ENCODE peak calls at places on chromosomes 1 and 21, in six cellular contexts. T is stimulated activated CD4-positive, alpha-beta T cell treated with anti-CD3 and anti-CD28 coated beads, Interleukin-2, amount 100 ng/mL, for 48 hours; G is heart left ventricle; W is fibroblast of lung; R is left ventricle myocardium superior; I is GM13976. V is an unnamed sample.
A peak's percentile ranks its signal among the peaks of the same experiment; 100 is the strongest.

GRCh38 chr1:3470650-3471355 is 16.3 kb downstream of the ARHGEF16 start:
- DNase-seq in G (no peak), I (no peak), T (no peak), W (no peak), R (peak; percentile 11), V (peak; percentile 45)

GRCh38 chr1:153262462-153263157 is 3.1 kb downstream of the LORICRIN start:
- DNase-seq in I (peak; percentile 41), G (no peak), R (no peak), W (no peak), T (no peak), V (no peak)

GRCh38 chr1:93988634-93989350 is 79.6 kb upstream of the GCLM start:
- DNase-seq in G (no peak), W (peak; percentile 65), I (no peak), R (no peak), T (no peak), V (no peak)

GRCh38 chr1:113981962-113982931 is 3.0 kb downstream of the OLFML3 start:
- DNase-seq in T (no peak), W (peak; percentile 90), G (peak; percentile 57), R (peak; percentile 74), I (no peak), V (peak; percentile 92)

GRCh38 chr1:62333431-62333830 is 14.2 kb upstream of the KANK4 start:
- DNase-seq in R (no peak), T (no peak), I (no peak), G (no peak), W (no peak), V (no peak)

GRCh38 chr1:23772049-23772853 is 6.0 kb upstream of the PITHD1 start:
- DNase-seq in I (peak; percentile 75), T (peak; percentile 88), R (peak; percentile 90), W (peak; percentile 81), G (peak; percentile 82), V (peak; percentile 93)

GRCh38 chr1:198601936-198602889 is 36.6 kb upstream of the PTPRC start:
- DNase-seq in G (no peak), W (no peak), R (no peak), I (no peak), T (no peak), V (no peak)

GRCh38 chr1:31936278-31936965 is 1.7 kb downstream of the PTP4A2 start:
- DNase-seq in T (no peak), W (peak; percentile 43), I (no peak), G (no peak), R (no peak), V (no peak)

GRCh38 chr1:161214374-161214773 is 721 bp upstream of the FCER1G start:
- DNase-seq in G (no peak), T (no peak), R (no peak), W (no peak), I (no peak), V (no peak)

GRCh38 chr1:198220428-198220827 is 63.6 kb downstream of the NEK7 start:
- DNase-seq in W (peak; percentile 79), T (no peak), I (no peak), G (no peak), R (no peak), V (no peak)

GRCh38 chr1:214513394-214513793 is 38.0 kb downstream of the PTPN14 start:
- DNase-seq in R (no peak), I (no peak), W (no peak), T (no peak), G (no peak), V (no peak)

GRCh38 chr1:26349196-26349885 is 4.6 kb downstream of the CRYBG2 start:
- DNase-seq in G (no peak), I (no peak), W (peak; percentile 39), R (no peak), T (no peak), V (no peak)

GRCh38 chr1:96473791-96474452 is 247.7 kb upstream of the PTBP2 start:
- DNase-seq in G (no peak), W (no peak), R (no peak), T (no peak), I (no peak), V (no peak)

GRCh38 chr1:64111787-64112186 is 91.6 kb upstream of the UBE2U start:
- DNase-seq in T (no peak), G (no peak), I (no peak), R (no peak), W (no peak), V (no peak)

GRCh38 chr21:37915516-37915915 is 741 bp downstream of the KCNJ6 start:
- DNase-seq in W (no peak), I (no peak), G (no peak), R (no peak), T (no peak), V (no peak)

GRCh38 chr1:221712198-221712684 is 29.6 kb downstream of the DUSP10 start:
- DNase-seq in W (peak; percentile 87), T (no peak), R (no peak), I (peak; percentile 45), G (no peak), V (no peak)

GRCh38 chr1:162857850-162858249 is 3.1 kb downstream of the CCDC190 start:
- DNase-seq in R (no peak), I (no peak), W (peak; percentile 40), T (no peak), G (no peak), V (no peak)

GRCh38 chr1:27588256-27589232 is 15.4 kb downstream of the AHDC1 start:
- DNase-seq in R (no peak), T (no peak), I (no peak), W (no peak), G (no peak), V (no peak)

GRCh38 chr21:46079357-46080170 is 18.3 kb upstream of the COL6A2 start:
- DNase-seq in R (peak; percentile 62), I (no peak), W (peak; percentile 65), G (peak; percentile 21), T (no peak), V (peak; percentile 71)

GRCh38 chr1:61132176-61133047 is 50.1 kb downstream of the NFIA start:
- DNase-seq in W (peak; percentile 50), G (no peak), I (no peak), R (no peak), T (no peak), V (peak; percentile 19)

GRCh38 chr1:30707412-30708360 is 15.7 kb downstream of the MATN1 start:
- DNase-seq in R (peak; percentile 79), W (peak; percentile 59), I (peak; percentile 85), G (peak; percentile 70), T (peak; percentile 61), V (peak; percentile 88)